ENCODE peak calls at places on chromosomes 4 and X, in six cellular contexts. K is thyroid gland, N is MCF 10A, B is neural progenitor cell, Y is H9, U is B cell. G is an unnamed sample.

GRCh38 chr4:2574863-2575262 is 38.4 kb downstream of the FAM193A start:
- DNase-seq in K (no peak), Y (no peak), N (no peak), B (no peak), U (no peak), G (no peak)

GRCh38 chr4:8182858-8183725 is 16.0 kb upstream of the SH3TC1 start:
- DNase-seq in B (no peak), Y (no peak), K (peak; percentile 52), U (no peak), N (peak; percentile 97), G (no peak)

GRCh38 chrX:129840334-129840733 is 3.4 kb downstream of the ZDHHC9 start:
- DNase-seq in B (peak; percentile 29), N (no peak), U (no peak), Y (no peak), K (no peak), G (no peak)

GRCh38 chr4:168449740-168450442 is 30.4 kb downstream of the DDX60L start:
- DNase-seq in U (no peak), K (no peak), N (no peak), B (no peak), Y (no peak), G (no peak)

GRCh38 chr4:139552506-139552905 is 3.5 kb downstream of the SETD7 start:
- DNase-seq in U (no peak), Y (no peak), K (no peak), B (no peak), N (no peak), G (no peak)

GRCh38 chrX:108020631-108021030 is 24.2 kb upstream of the VSIG1 start:
- DNase-seq in U (peak; percentile 9), B (peak; percentile 15), K (no peak), Y (no peak), N (peak; percentile 44), G (peak; percentile 8)

GRCh38 chr4:39950861-39951481 is 26.7 kb downstream of the PDS5A start:
- DNase-seq in K (no peak), Y (peak; percentile 7), N (no peak), B (no peak), U (no peak), G (no peak)

GRCh38 chrX:53294024-53294648 is 12.8 kb upstream of the IQSEC2 start:
- DNase-seq in B (no peak), Y (no peak), K (no peak), U (no peak), N (no peak), G (no peak)

GRCh38 chr4:55458164-55458563 is 62.4 kb downstream of the TMEM165 start:
- DNase-seq in N (peak; percentile 71), B (no peak), Y (no peak), K (no peak), U (no peak), G (no peak)

GRCh38 chr4:170093978-170094377 is 4.2 kb upstream of the AADAT start:
- DNase-seq in B (peak; percentile 32), N (no peak), K (no peak), U (no peak), Y (no peak), G (no peak)

GRCh38 chr4:8123389-8123788 is 35.2 kb downstream of the ABLIM2 start:
- DNase-seq in K (no peak), N (no peak), B (peak; percentile 33), Y (no peak), U (no peak), G (no peak)

GRCh38 chr4:52838729-52839722 is 23.1 kb upstream of the RASL11B start:
- DNase-seq in N (no peak), K (no peak), U (no peak), B (no peak), Y (no peak), G (no peak)

GRCh38 chrX:10062352-10062751 is 94.4 kb upstream of the CLCN4 start:
- DNase-seq in B (no peak), K (no peak), U (peak; percentile 9), N (no peak), Y (no peak), G (peak; percentile 32)

GRCh38 chr4:1019726-1020470 is 8.5 kb downstream of the FGFRL1 start:
- DNase-seq in Y (no peak), B (peak; percentile 76), U (no peak), K (no peak), N (no peak), G (no peak)

GRCh38 chr4:125639182-125639621 is 324.4 kb downstream of the FAT4 start:
- DNase-seq in B (peak; percentile 34), N (no peak), U (no peak), Y (peak; percentile 89), K (peak; percentile 18), G (no peak)

GRCh38 chr4:1056671-1057402 is 45.4 kb downstream of the FGFRL1 start:
- DNase-seq in K (no peak), B (no peak), U (no peak), N (no peak), Y (peak; percentile 20), G (no peak)

GRCh38 chr4:37392540-37393255 is 148.2 kb downstream of the NWD2 start:
- DNase-seq in U (no peak), K (peak; percentile 93), N (peak; percentile 43), B (peak; percentile 5), Y (no peak), G (no peak)

GRCh38 chrX:70262952-70263567 is 3.1 kb upstream of the P2RY4 start:
- DNase-seq in K (peak; percentile 59), B (peak; percentile 67), U (peak; percentile 8), N (peak; percentile 49), Y (peak; percentile 81), G (peak; percentile 33)

GRCh38 chr4:110867981-110868380 is 245.1 kb upstream of the PITX2 start:
- DNase-seq in K (no peak), U (no peak), Y (no peak), N (no peak), B (no peak), G (no peak)

GRCh38 chr4:151991001-151991883 is 230.4 kb upstream of the GATB start:
- DNase-seq in B (no peak), U (no peak), Y (no peak), N (no peak), K (no peak), G (no peak)

GRCh38 chr4:26838055-26838842 is 22.4 kb upstream of the STIM2 start:
- DNase-seq in Y (no peak), K (no peak), N (no peak), B (no peak), U (no peak), G (no peak)

GRCh38 chr4:150573534-150573933 is 8.4 kb upstream of the MAB21L2 start:
- DNase-seq in K (no peak), B (no peak), Y (no peak), N (no peak), U (no peak), G (no peak)

GRCh38 chr4:121876976-121877773 is 6.9 kb upstream of the BBS7 start:
- DNase-seq in Y (no peak), U (no peak), B (peak; percentile 84), N (no peak), K (no peak), G (no peak)

GRCh38 chrX:41481264-41482109 is 34.3 kb downstream of the NYX start:
- DNase-seq in B (peak; percentile 50), Y (peak; percentile 76), N (peak; percentile 41), K (no peak), U (peak; percentile 12), G (peak; percentile 50)

GRCh38 chr4:123821861-123822260 is 425.3 kb downstream of the SPRY1 start:
- DNase-seq in U (no peak), Y (no peak), B (no peak), N (no peak), K (no peak), G (no peak)

GRCh38 chr4:1330761-1331590 is 16.0 kb upstream of the UVSSA start:
- DNase-seq in K (no peak), B (no peak), Y (no peak), U (no peak), N (no peak), G (no peak)

GRCh38 chrX:86946569-86946968 is 571.0 kb upstream of the KLHL4 start:
- DNase-seq in N (peak; percentile 67), K (no peak), B (peak; percentile 64), U (peak; percentile 8), Y (no peak), G (peak; percentile 8)
- TF ChIP-seq CTCF in N (peak; percentile 75), K (peak; percentile 38), B (peak; percentile 71), U (peak; percentile 18), Y (peak; percentile 91), G (peak; percentile 47)

DNA sequence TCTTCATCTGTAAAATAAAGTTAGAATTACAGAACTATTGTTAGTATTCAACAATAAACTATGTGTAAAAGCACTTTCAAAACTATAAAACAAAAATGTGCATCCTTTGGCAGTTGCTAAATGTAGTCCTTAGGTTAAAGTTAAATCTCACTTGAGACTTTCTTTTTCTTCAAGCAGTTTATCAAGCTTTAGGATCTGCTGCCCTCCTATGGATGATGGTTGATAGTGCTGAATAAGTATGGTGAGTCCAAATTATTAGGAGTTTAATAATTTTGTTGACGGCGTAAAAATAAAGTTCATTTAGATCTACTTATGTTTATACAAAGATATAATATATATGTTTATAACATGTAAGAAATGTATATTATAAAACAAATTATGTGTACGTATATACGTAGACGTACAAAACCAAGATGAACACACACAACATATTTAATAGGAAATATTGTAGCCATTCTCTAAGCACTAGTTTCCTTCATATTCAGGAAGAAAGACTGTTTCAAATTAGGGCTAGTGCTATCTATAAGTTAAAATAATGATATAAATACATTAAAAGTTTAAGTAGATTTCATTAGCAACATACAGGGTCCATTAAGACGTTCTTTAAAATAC is 22.3 kb downstream of the UGT2A2 start:
- DNase-seq in N (peak; percentile 66), U (no peak), B (peak; percentile 65), K (no peak), Y (no peak), G (peak; percentile 6)
- TF ChIP-seq CTCF in N (peak; percentile 62), U (no peak), B (peak; percentile 81), K (peak; percentile 25), Y (peak; percentile 86), G (peak; percentile 27)

GRCh38 chr4:156459584-156459983 is 505.9 kb upstream of the CTSO start:
- DNase-seq in B (no peak), K (no peak), U (no peak), N (no peak), Y (no peak), G (no peak)

DNA sequence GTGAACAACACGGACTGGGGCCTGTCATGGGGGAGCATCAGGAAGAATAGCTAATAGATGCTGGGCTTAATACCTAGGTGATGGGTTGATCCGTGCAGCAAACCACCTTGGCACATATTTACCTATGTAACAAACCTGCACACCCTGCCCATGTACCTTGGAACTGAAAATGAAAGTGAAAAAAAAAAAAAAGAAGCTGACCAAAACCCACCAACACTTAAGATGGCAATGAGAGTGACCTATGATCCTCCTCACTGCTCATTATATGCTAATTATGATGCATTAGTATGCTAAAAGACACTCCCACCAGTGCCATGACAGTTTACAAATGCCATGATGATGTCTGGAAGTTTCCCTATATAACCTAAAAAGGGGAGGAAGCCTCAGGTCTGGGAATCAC is 503.2 kb upstream of the CTSO start:
- DNase-seq in K (no peak), U (no peak), N (no peak), Y (no peak), B (no peak), G (no peak)
- TF ChIP-seq CTCF in K (no peak), U (no peak), N (no peak), Y (no peak), B (no peak), G (no peak)

GRCh38 chr4:15964159-15964558 is 1.2 kb upstream of the FGFBP2 start:
- DNase-seq in K (no peak), B (no peak), Y (peak; percentile 64), U (no peak), N (no peak), G (no peak)
- TF ChIP-seq CTCF in K (peak; percentile 9), B (peak; percentile 7), Y (peak; percentile 48), U (no peak), N (no peak), G (no peak)

GRCh38 chr4:45453258-45453841 is 670.5 kb downstream of the GABRG1 start:
- DNase-seq in B (peak; percentile 68), Y (no peak), U (no peak), K (no peak), N (peak; percentile 72), G (peak; percentile 22)
- TF ChIP-seq CTCF in B (peak; percentile 70), Y (peak; percentile 74), U (no peak), K (peak; percentile 73), N (peak; percentile 59), G (peak; percentile 42)